ENCODE peak calls at places on chromosomes 11 and 22, in eight cellular contexts. F is bronchial epithelial cell, A is lung, J is right lobe of liver, Z is ovary, U is neural progenitor cell, O is heart right ventricle, L is H9. Y is an unnamed sample.

GRCh38 chr11:2671748-2672147 is 28.0 kb downstream of the KCNQ1OT1 start:
- DNase-seq in F (no peak), A (no peak), J (no peak), Z (no peak), U (no peak), O (peak; percentile 2), L (no peak), Y (no peak)

GRCh38 chr11:41954034-41954433 is 494.6 kb upstream of the LRRC4C start:
- DNase-seq in F (peak; percentile 16), A (no peak), J (no peak), Z (no peak), U (no peak), O (no peak), L (no peak), Y (no peak)

GRCh38 chr22:49052023-49052538 is 775.6 kb downstream of the BRD1 start:
- DNase-seq in F (no peak), A (no peak), J (no peak), Z (no peak), U (no peak), O (no peak), L (peak; percentile 60), Y (no peak)

GRCh38 chr11:117633976-117634755 is 162.8 kb downstream of the DSCAML1 start:
- DNase-seq in F (no peak), A (no peak), J (no peak), Z (no peak), U (no peak), O (no peak), L (no peak), Y (no peak)

GRCh38 chr22:47963660-47964059 is 1201.2 kb downstream of the TBC1D22A start:
- DNase-seq in F (no peak), A (no peak), J (no peak), Z (no peak), U (no peak), O (no peak), L (no peak), Y (no peak)

GRCh38 chr11:75589933-75590332 is 27.9 kb downstream of the SERPINH1 start:
- DNase-seq in F (no peak), A (no peak), J (no peak), Z (no peak), U (no peak), O (peak; percentile 47), L (no peak), Y (no peak)

GRCh38 chr11:24216488-24216887 is 280.4 kb upstream of the LUZP2 start:
- DNase-seq in F (no peak), A (no peak), J (no peak), Z (no peak), U (no peak), O (no peak), L (no peak), Y (no peak)

GRCh38 chr22:41971431-41971830 is 2.2 kb downstream of the SEPTIN3 start:
- DNase-seq in F (no peak), A (no peak), J (no peak), Z (no peak), U (no peak), O (no peak), L (no peak), Y (no peak)

GRCh38 chr11:34721646-34722045 is 100.8 kb downstream of the EHF start:
- DNase-seq in F (no peak), A (no peak), J (no peak), Z (no peak), U (no peak), O (no peak), L (no peak), Y (no peak)

GRCh38 chr11:22454461-22454860 is 116.3 kb downstream of the SLC17A6 start:
- DNase-seq in F (no peak), A (no peak), J (no peak), Z (no peak), U (no peak), O (no peak), L (no peak), Y (no peak)

GRCh38 chr11:11284481-11284880 is 68.6 kb downstream of the CSNK2A3 start:
- DNase-seq in F (no peak), A (no peak), J (no peak), Z (no peak), U (no peak), O (no peak), L (no peak), Y (no peak)

GRCh38 chr11:119103793-119104192 is 2.1 kb upstream of the DPAGT1 start:
- DNase-seq in F (no peak), A (no peak), J (no peak), Z (no peak), U (no peak), O (no peak), L (no peak), Y (no peak)

GRCh38 chr22:27107824-27108223 is 450.4 kb downstream of the MIAT start:
- DNase-seq in F (peak; percentile 99), A (no peak), J (no peak), Z (peak; percentile 78), U (no peak), O (peak; percentile 27), L (no peak), Y (no peak)

GRCh38 chr11:121253951-121254350 is 38.6 kb upstream of the SC5D start:
- DNase-seq in F (peak; percentile 92), A (peak; percentile 61), J (no peak), Z (no peak), U (no peak), O (no peak), L (no peak), Y (no peak)

GRCh38 chr22:36998620-36999351 is 20.5 kb downstream of the TST start:
- DNase-seq in F (peak; percentile 60), A (no peak), J (no peak), Z (no peak), U (no peak), O (no peak), L (peak; percentile 64), Y (no peak)

GRCh38 chr11:19959697-19960096 is 200.6 kb downstream of the DBX1 start:
- DNase-seq in F (no peak), A (no peak), J (no peak), Z (no peak), U (no peak), O (no peak), L (no peak), Y (no peak)

GRCh38 chr11:1017269-1018005 is 19.1 kb downstream of the MUC6 start:
- DNase-seq in F (peak; percentile 13), A (peak; percentile 41), J (no peak), Z (no peak), U (no peak), O (no peak), L (no peak), Y (peak; percentile 68)

GRCh38 chr22:32880906-32881596 is 79.5 kb downstream of the TIMP3 start:
- DNase-seq in F (peak; percentile 66), A (peak; percentile 58), J (peak; percentile 65), Z (peak; percentile 88), U (no peak), O (peak; percentile 87), L (no peak), Y (no peak)

GRCh38 chr11:8209208-8209807 is 40.5 kb upstream of the RIC3 start:
- DNase-seq in F (no peak), A (no peak), J (no peak), Z (no peak), U (no peak), O (no peak), L (peak; percentile 67), Y (no peak)

GRCh38 chr11:1879941-1880720 is 11.6 kb downstream of the PRR33 start:
- DNase-seq in F (no peak), A (no peak), J (peak; percentile 44), Z (peak; percentile 75), U (no peak), O (peak; percentile 82), L (no peak), Y (no peak)

GRCh38 chr22:41523464-41524221 is 20.6 kb downstream of the POLR3H start:
- DNase-seq in F (no peak), A (no peak), J (no peak), Z (no peak), U (no peak), O (peak; percentile 45), L (peak; percentile 58), Y (no peak)

GRCh38 chr11:61959026-61959608 is 8.3 kb downstream of the FTH1 start:
- DNase-seq in F (peak; percentile 79), A (no peak), J (no peak), Z (peak; percentile 7), U (no peak), O (no peak), L (peak; percentile 32), Y (no peak)
- TF ChIP-seq CTCF in F (peak; percentile 14), A (no peak), J (no peak), Z (no peak), U (no peak), O (no peak), L (peak; percentile 19), Y (no peak)

GRCh38 chr11:123247498-123247799 is 52.4 kb upstream of the CLMP start:
- DNase-seq in F (no peak), A (no peak), J (no peak), Z (no peak), U (no peak), O (no peak), L (no peak), Y (no peak)
- TF ChIP-seq CTCF in F (no peak), A (no peak), J (no peak), Z (no peak), U (no peak), O (no peak), L (no peak), Y (no peak)

DNA sequence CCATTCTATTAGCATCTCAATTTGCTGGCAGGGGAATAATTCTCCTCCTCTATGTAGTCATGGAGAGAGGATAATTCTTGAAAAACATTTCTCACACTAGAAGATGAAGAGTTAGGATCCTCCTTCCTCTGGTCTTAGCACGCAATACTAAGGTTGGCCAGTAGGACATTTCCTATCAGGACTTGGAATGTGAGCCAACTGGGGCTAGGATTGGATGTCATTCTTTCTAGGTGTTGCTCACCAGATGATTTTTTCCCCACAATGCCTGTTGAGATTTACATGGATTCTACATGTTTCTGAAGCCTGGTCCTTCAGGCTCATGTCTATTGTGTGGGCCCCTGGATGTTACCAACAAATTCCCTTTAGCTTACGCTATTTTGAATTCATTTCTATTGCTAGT is 28.0 kb downstream of the SLN start:
- DNase-seq in F (peak; percentile 16), A (no peak), J (no peak), Z (no peak), U (peak; percentile 31), O (no peak), L (peak; percentile 38), Y (no peak)
- TF ChIP-seq CTCF in F (peak; percentile 33), A (no peak), J (no peak), Z (no peak), U (peak; percentile 56), O (no peak), L (peak; percentile 66), Y (no peak)

DNA sequence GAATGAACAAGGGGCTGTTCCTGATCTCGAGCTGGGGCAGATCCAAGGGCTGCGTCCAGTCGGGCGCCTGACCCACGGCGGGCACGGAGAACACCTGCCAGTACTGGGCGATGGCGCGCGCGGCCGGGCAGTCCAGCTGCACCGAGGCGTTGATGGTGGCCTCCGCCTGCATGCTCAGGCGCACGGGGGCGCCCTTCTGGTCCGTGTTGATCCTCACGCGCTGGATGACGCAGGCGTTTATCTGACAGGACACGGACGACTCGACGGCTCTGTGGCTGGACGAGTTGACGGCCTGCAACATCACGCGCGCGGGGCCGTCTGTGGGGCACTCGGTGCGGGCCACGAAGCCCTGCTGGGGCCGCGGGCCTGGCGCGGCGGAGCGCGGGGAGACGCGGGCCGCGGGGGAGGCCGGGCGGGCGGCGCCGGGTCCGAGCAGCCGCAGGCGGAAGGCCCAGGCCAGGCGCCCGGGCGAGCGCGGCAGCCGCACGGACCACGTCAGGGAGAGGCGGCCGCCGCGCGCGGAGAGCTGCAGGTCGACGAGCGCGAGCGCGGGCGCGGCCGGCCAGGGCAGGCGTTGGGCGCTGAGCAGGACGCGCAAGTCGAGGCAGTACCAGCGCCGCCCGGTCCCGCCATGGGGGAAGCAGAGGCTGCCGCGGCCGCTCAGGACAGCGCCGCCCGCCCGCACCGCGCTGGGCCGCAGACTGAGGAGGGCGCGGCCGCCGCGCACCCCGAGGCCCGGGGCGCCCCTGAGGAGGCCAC is 515 bp downstream of the PKDREJ start:
- DNase-seq in F (peak; percentile 13), A (peak; percentile 74), J (no peak), Z (peak; percentile 73), U (peak; percentile 74), O (peak; percentile 69), L (peak; percentile 86), Y (no peak)
- TF ChIP-seq CTCF in F (peak; percentile 43), A (peak; percentile 28), J (peak; percentile 9), Z (no peak), U (peak; percentile 53), O (peak; percentile 34), L (peak; percentile 63), Y (no peak)

Y was measured in GM13976.